ENCODE peak calls at places on chromosome 18, in four cellular contexts. Q is GM20000, E is upper lobe of right lung, O is heart right ventricle. I is an unnamed sample.

GRCh38 chr18:22169011-22169888 is at the start of gene GATA6:
- DNase-seq in E (peak), Q (peak), O (peak), I (peak)

GRCh38 chr18:55425698-55426097 is 162.3 kb downstream of the TCF4 start:
- DNase-seq in O (no peak), E (no peak), Q (no peak), I (no peak)

GRCh38 chr18:22739789-22740188 is 193.3 kb upstream of the RBBP8 start:
- DNase-seq in Q (no peak), O (no peak), E (no peak), I (no peak)

GRCh38 chr18:51622676-51623075 is 425.2 kb upstream of the MEX3C start:
- DNase-seq in E (no peak), O (no peak), Q (no peak), I (no peak)

GRCh38 chr18:77133920-77134496 is 1.4 kb upstream of the MBP start:
- DNase-seq in Q (no peak), E (no peak), O (peak), I (no peak)

GRCh38 chr18:22765889-22766288 is 167.2 kb upstream of the RBBP8 start:
- DNase-seq in O (peak), E (no peak), Q (no peak), I (no peak)

GRCh38 chr18:59748628-59749360 is 51.6 kb upstream of the CCBE1 start:
- DNase-seq in E (no peak), O (no peak), Q (no peak), I (no peak)

GRCh38 chr18:23311346-23312103 is 141.6 kb upstream of the RIOK3 start:
- DNase-seq in O (peak), Q (no peak), E (no peak), I (no peak)

GRCh38 chr18:65750421-65751144 is at the start of gene CDH7:
- DNase-seq in Q (no peak), O (no peak), E (peak), I (peak)

GRCh38 chr18:69858897-69859296 is 88.8 kb downstream of the CD226 start:
- DNase-seq in O (no peak), Q (no peak), E (no peak), I (no peak)

GRCh38 chr18:74331404-74331803 is 15.8 kb downstream of the C18orf63 start:
- DNase-seq in E (no peak), O (no peak), Q (no peak), I (no peak)

GRCh38 chr18:58139627-58140026 is 95.6 kb downstream of the NEDD4L start:
- DNase-seq in Q (no peak), E (no peak), O (no peak), I (no peak)

GRCh38 chr18:58136865-58137264 is 92.8 kb downstream of the NEDD4L start:
- DNase-seq in Q (no peak), E (no peak), O (no peak), I (no peak)

GRCh38 chr18:58144106-58144505 is 100.1 kb downstream of the NEDD4L start:
- DNase-seq in Q (no peak), E (no peak), O (no peak), I (no peak)

GRCh38 chr18:58143391-58143790 is 99.4 kb downstream of the NEDD4L start:
- DNase-seq in E (no peak), O (no peak), Q (no peak), I (no peak)

GRCh38 chr18:58140366-58141325 is 96.6 kb downstream of the NEDD4L start:
- DNase-seq in O (no peak), Q (no peak), E (no peak), I (no peak)
- TF ChIP-seq CTCF in O (no peak), Q (no peak), E (no peak), I (no peak)

DNA sequence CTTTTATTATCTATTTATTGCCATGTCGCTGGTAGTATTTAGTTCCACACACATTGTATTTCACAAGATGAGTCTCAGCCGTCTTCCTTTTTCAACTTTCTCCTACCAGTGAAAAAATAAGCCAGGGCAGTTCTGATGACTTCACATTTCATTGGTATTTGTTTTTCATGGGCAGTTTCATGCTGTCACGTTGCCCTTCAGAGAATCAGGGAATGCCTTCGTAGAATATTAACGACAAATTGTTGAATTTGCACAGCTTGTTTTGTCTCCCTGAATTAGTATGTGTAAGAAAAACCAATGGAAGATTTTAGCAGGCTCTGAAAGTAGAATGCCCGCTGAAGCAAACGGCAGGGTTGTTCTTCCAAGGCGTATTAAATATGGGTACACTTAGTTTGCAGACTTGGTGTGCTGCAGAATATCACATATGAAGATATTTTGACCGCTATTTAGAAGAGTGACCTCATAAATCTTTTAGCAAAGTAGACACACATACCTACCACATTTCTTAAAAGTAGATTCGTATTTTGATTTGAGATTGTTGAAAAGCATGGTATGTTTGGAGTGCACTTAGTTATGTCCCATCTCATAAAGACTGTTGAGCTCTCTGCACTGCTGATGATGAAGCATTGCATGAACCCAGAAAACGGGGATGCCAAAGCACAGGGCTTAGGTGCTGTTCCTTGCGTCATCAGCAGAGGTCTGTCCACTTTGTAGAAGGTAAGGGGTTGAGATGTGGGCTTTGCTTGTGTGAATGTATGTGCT is 2.9 kb downstream of the NEDD4L start:
- DNase-seq in E (no peak), O (no peak), Q (no peak), I (no peak)
- TF ChIP-seq CTCF in E (no peak), O (no peak), Q (no peak), I (no peak)

GRCh38 chr18:295756-296155 is 27.9 kb upstream of the THOC1 start:
- DNase-seq in Q (no peak), E (no peak), O (no peak), I (no peak)

GRCh38 chr18:286515-287310 is 18.9 kb upstream of the THOC1 start:
- DNase-seq in Q (no peak), O (no peak), E (no peak), I (no peak)

GRCh38 chr18:293557-293956 is 25.7 kb upstream of the THOC1 start:
- DNase-seq in O (no peak), E (no peak), Q (no peak), I (no peak)

GRCh38 chr18:297936-298335 is 30.1 kb upstream of the THOC1 start:
- DNase-seq in E (no peak), Q (no peak), O (no peak), I (no peak)

GRCh38 chr18:292271-292670 is 24.4 kb upstream of the THOC1 start:
- DNase-seq in E (no peak), Q (no peak), O (no peak), I (no peak)
- TF ChIP-seq CTCF in E (no peak), Q (no peak), O (no peak), I (no peak)

GRCh38 chr18:8400193-8400752 is 209.0 kb upstream of the RAB12 start:
- DNase-seq in O (no peak), Q (no peak), E (no peak), I (no peak)

GRCh38 chr18:8401606-8402005 is 207.6 kb upstream of the RAB12 start:
- DNase-seq in E (no peak), O (no peak), Q (no peak), I (no peak)

GRCh38 chr18:8403713-8404112 is 205.5 kb upstream of the RAB12 start:
- DNase-seq in O (no peak), Q (no peak), E (no peak), I (no peak)

GRCh38 chr18:8400825-8401224 is 208.4 kb upstream of the RAB12 start:
- DNase-seq in E (no peak), O (no peak), Q (no peak), I (no peak)

DNA sequence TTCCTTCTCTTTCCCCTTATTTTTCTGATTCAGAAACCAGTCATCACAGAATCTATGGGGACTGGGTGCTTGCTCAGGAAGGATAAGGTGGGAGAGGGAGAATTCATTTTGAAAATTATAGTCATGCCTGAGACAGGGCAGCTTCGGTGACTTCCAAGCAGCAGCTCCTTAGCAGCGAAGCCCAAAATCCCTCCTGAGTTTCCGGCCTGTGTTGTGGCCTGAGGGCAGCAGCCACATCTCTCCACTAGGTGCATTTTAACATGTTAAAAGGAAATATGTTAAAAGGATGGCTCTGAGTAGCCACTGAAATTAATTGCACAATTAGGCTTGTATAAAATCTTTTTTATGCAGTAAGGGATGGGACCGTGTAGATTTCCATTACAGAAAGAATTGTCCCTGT is 207.0 kb upstream of the RAB12 start:
- DNase-seq in O (no peak), E (no peak), Q (no peak), I (no peak)
- TF ChIP-seq CTCF in O (no peak), E (no peak), Q (no peak), I (no peak)

DNA sequence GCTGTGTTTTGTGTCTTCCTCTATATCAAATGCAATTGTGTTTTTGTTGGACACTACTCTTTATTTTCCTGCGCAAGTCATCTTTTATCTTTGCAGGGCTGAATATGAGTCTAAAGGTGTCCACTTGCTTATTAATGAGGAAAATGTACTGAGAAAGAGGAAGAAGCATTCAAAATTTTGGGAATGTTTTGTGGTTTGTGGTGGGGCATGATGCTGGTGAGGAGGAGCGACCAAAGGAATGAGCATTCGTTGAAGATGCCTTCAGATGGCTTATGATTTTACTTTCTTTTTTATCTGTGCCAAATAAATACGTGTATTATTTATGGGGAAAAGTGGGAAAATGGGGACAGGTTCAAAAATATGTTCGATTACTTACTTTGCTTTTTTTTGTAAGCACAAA is 63.9 kb upstream of the SMIM21 start:
- DNase-seq in E (no peak), Q (no peak), O (no peak), I (no peak)
- TF ChIP-seq CTCF in E (no peak), Q (no peak), O (no peak), I (no peak)

DNA sequence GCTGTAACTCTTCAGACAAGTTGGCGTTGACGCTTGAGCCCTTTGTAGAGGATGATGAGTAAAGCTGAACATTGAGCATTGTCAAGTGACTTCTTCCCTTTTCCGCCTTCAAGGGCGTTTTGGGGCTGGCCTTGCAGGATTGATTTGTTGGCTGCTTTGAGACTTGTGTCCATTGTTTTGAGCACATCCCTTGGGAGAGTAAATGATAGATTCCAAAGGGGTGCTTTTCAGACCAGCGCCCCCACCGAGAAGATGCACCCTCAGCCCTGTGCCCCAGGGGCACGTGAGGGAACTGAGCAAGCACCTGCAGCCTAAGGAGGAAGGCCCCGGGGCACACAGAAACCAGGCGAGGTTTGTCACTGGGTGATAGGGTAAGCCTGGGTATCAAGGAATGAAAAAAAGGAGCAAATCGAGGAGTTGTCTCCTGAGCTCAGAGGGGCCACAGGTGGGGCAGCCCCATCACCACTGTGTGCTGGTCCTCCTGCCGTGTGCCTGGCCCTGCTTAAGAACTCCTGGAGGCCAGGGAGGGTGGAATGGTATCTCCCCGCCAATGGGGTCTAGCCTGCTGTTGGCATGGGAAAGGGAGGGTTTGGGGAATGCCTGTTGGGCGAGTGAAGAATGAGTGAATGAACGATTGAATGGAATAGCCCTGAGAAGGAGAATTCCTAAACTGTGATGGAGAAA is 64.0 kb downstream of the RAB31 start:
- DNase-seq in Q (no peak), O (no peak), E (no peak), I (no peak)
- TF ChIP-seq CTCF in Q (no peak), O (no peak), E (no peak), I (no peak)

DNA sequence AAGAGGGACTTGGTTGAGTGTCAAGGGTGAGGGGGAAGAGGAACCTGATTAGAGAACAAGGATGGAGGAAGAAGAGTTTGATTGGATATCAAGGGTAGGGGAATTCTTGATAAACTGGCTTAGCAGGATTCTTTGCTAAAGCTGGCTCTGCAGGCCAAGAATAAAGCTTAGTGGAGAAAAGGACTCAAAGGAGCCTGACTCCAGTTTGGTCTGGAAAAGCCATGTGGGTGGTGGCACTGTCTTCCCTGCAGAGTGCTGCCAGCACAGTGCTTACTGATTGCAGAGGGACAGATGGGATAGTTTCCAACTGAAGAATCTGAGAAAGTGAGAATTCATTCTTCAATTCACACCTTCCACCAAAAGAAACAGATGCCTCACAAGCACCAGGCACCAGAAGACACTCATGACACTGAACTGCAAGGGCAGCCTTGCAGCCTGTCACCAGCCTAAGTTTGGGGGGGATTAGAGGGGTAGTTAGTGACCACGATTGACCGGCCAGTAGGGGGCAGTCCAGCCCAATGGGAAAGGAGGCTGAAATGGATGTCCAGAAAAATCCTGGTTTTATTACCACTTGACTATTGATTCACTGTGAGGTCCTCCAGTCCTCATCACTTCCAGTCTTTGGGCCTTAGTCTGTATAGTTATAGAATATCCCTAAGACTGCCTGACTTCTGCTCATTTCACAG is 334.5 kb downstream of the SMAD2 start:
- DNase-seq in E (no peak), O (no peak), Q (peak), I (peak)
- TF ChIP-seq CTCF in E (peak), O (no peak), Q (peak), I (peak)

I was measured in endothelial cell.